ENCODE peak calls at places on chromosome 1, in ten cellular contexts. F, S, V, J, Z, C, Q, B, A and O are unnamed samples. For H3K4me1 and H3K36me3, the result is how much of the 10 kb centered on the place peaks cover.

GRCh38 chr1:186155594-186155993 is 219.5 kb downstream of the TPR start:
- DNase-seq in B (peak), J (peak), A (no peak), F (no peak), C (peak), S (no peak), V (peak), Z (no peak), Q (no peak), O (no peak)

GRCh38 chr1:168161459-168161858 is 17.3 kb upstream of the TIPRL start:
- DNase-seq in Q (no peak), Z (no peak), C (no peak), B (no peak), F (no peak), S (no peak), J (no peak), A (no peak), V (no peak), O (no peak)

GRCh38 chr1:43344267-43344666 is 6.6 kb downstream of the MPL start:
- DNase-seq in J (no peak), Z (no peak), A (no peak), Q (no peak), B (no peak), S (no peak), F (no peak), V (no peak), C (no peak), O (no peak)

GRCh38 chr1:150142083-150142482 is 7.6 kb upstream of the PLEKHO1 start:
- DNase-seq in B (no peak), F (no peak), C (no peak), J (no peak), A (no peak), V (no peak), S (no peak), Z (no peak), Q (no peak), O (no peak)

GRCh38 chr1:44249543-44249942 is 36.3 kb downstream of the DMAP1 start:
- DNase-seq in Q (no peak), C (no peak), V (no peak), J (peak), A (no peak), F (no peak), B (peak), S (no peak), Z (no peak), O (no peak)

GRCh38 chr1:108704501-108704900 is 8.2 kb upstream of the FNDC7 start:
- DNase-seq in B (peak), C (no peak), V (no peak), Q (no peak), J (no peak), A (no peak), F (no peak), Z (no peak), S (no peak), O (no peak)

GRCh38 chr1:75985827-75986226 is 53.6 kb upstream of the ASB17 start:
- DNase-seq in Z (no peak), B (no peak), S (no peak), Q (no peak), F (no peak), A (no peak), C (no peak), V (no peak), J (no peak), O (no peak)

GRCh38 chr1:71660417-71660816 is 579.6 kb upstream of the ZRANB2 start:
- DNase-seq in A (no peak), C (no peak), S (no peak), B (peak), Z (no peak), Q (no peak), V (no peak), F (no peak), J (no peak), O (no peak)

GRCh38 chr1:29993950-29994349 is 729.4 kb downstream of the MATN1 start:
- DNase-seq in F (no peak), C (no peak), B (no peak), V (no peak), Z (no peak), A (no peak), Q (no peak), J (no peak), S (no peak), O (no peak)

GRCh38 chr1:230855886-230856285 is 12.4 kb downstream of the C1orf198 start:
- DNase-seq in C (no peak), F (no peak), J (no peak), V (no peak), B (peak), Z (no peak), S (no peak), Q (no peak), A (no peak), O (no peak)

GRCh38 chr1:167435484-167435883 is 82.8 kb downstream of the CD247 start:
- DNase-seq in F (no peak), A (no peak), Q (peak), Z (no peak), C (no peak), B (no peak), V (peak), J (no peak), S (no peak), O (no peak)

GRCh38 chr1:12597792-12598191 is 20.2 kb downstream of the DHRS3 start:
- DNase-seq in S (no peak), V (no peak), A (no peak), Z (no peak), Q (peak), J (no peak), B (no peak), F (no peak), C (no peak), O (no peak)

GRCh38 chr1:66250483-66250882 is 283.5 kb upstream of the SGIP1 start:
- DNase-seq in C (no peak), Z (no peak), S (no peak), B (no peak), A (no peak), F (no peak), J (no peak), V (no peak), Q (no peak), O (no peak)

GRCh38 chr1:170864238-170864637 is 71.1 kb upstream of the MROH9 start:
- DNase-seq in V (no peak), C (no peak), S (no peak), A (no peak), B (peak), Z (no peak), Q (no peak), F (no peak), J (no peak), O (no peak)

GRCh38 chr1:234474375-234474774 is 4.6 kb downstream of the TARBP1 start:
- DNase-seq in Z (no peak), Q (no peak), J (no peak), V (no peak), S (no peak), F (no peak), B (no peak), A (no peak), C (no peak), O (no peak)

GRCh38 chr1:234477373-234478151 is 1.4 kb downstream of the TARBP1 start:
- DNase-seq in B (no peak), J (peak), F (no peak), C (no peak), A (no peak), V (peak), Q (no peak), Z (no peak), S (peak), O (no peak)

GRCh38 chr1:234476172-234476571 is 2.8 kb downstream of the TARBP1 start:
- DNase-seq in C (no peak), A (no peak), J (no peak), F (no peak), Q (no peak), S (no peak), B (no peak), Z (no peak), V (peak), O (no peak)

GRCh38 chr1:234475166-234475793 is 3.7 kb downstream of the TARBP1 start:
- DNase-seq in Q (no peak), B (no peak), Z (no peak), V (no peak), J (no peak), A (no peak), F (no peak), C (no peak), S (no peak), O (no peak)

DNA sequence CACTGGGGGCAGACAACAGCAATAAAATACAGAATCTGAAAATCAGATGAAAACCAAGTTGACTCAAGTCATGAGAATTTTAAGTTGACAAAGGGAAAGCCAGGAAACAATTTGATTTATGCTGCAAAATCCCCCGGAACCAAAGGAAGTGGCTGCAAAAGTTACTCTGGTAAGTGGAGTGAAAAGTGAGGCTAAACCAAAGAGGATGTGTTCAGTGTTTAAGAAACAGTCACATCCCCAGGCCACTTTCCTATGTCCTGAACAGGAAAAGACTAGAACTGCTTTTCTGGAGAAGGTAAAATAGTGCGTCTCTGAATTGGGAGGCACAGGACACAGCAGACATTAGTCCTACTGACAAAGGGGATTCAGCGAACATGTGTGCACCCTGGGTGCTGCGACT is 5.9 kb downstream of the TARBP1 start:
- DNase-seq in Q (no peak), F (no peak), Z (no peak), B (no peak), C (no peak), S (no peak), J (no peak), A (no peak), V (no peak), O (no peak)
- H3K4me3 ChIP-seq in Q (no peak), F (no peak), Z (no peak), B (no peak), C (no peak), S (no peak), J (no peak), A (no peak), V (no peak), O (no peak)

GRCh38 chr1:27527857-27528700 is 38.1 kb upstream of the WASF2 start:
- DNase-seq in A (peak), V (peak), Q (peak), C (peak), J (peak), S (peak), B (no peak), Z (no peak), F (no peak), O (peak)
- H3K4me1 ChIP-seq in A (half or more), V (under half), Q (under half), C (half or more), J (half or more), S (half or more), B (half or more), Z (half or more), F (under half), O (half or more)

GRCh38 chr1:50860256-50860655 is 99.8 kb downstream of the FAF1 start:
- DNase-seq in S (no peak), A (no peak), C (no peak), J (no peak), B (no peak), Z (no peak), F (no peak), V (no peak), Q (no peak), O (no peak)

GRCh38 chr1:50860702-50861101 is 99.4 kb downstream of the FAF1 start:
- DNase-seq in S (no peak), C (no peak), J (no peak), Z (no peak), F (no peak), A (no peak), Q (no peak), V (no peak), B (no peak), O (no peak)

GRCh38 chr1:50857702-50858101 is 102.4 kb downstream of the FAF1 start:
- DNase-seq in Z (no peak), F (no peak), B (no peak), V (no peak), C (no peak), J (no peak), Q (no peak), S (no peak), A (no peak), O (no peak)

GRCh38 chr1:50858761-50859160 is 101.3 kb downstream of the FAF1 start:
- DNase-seq in B (peak), V (no peak), A (no peak), F (no peak), Z (no peak), Q (no peak), J (no peak), S (no peak), C (no peak), O (no peak)

GRCh38 chr1:50859657-50860056 is 100.4 kb downstream of the FAF1 start:
- DNase-seq in Q (no peak), C (no peak), J (no peak), S (no peak), F (no peak), Z (no peak), V (no peak), B (no peak), A (no peak), O (no peak)
- H3K36me3 ChIP-seq in Q (under half), C (under half), J (under half), S (under half), F (under half), Z (under half), V (under half), B (under half), A (under half), O (under half)

GRCh38 chr1:213652109-213652508 is 335.7 kb upstream of the PROX1 start:
- DNase-seq in C (no peak), A (no peak), J (no peak), V (no peak), Q (no peak), Z (no peak), B (no peak), S (no peak), F (no peak), O (no peak)
- H3K4me3 ChIP-seq in C (no peak), A (no peak), J (no peak), V (no peak), Q (no peak), Z (no peak), B (no peak), S (no peak), F (no peak), O (no peak)

DNA sequence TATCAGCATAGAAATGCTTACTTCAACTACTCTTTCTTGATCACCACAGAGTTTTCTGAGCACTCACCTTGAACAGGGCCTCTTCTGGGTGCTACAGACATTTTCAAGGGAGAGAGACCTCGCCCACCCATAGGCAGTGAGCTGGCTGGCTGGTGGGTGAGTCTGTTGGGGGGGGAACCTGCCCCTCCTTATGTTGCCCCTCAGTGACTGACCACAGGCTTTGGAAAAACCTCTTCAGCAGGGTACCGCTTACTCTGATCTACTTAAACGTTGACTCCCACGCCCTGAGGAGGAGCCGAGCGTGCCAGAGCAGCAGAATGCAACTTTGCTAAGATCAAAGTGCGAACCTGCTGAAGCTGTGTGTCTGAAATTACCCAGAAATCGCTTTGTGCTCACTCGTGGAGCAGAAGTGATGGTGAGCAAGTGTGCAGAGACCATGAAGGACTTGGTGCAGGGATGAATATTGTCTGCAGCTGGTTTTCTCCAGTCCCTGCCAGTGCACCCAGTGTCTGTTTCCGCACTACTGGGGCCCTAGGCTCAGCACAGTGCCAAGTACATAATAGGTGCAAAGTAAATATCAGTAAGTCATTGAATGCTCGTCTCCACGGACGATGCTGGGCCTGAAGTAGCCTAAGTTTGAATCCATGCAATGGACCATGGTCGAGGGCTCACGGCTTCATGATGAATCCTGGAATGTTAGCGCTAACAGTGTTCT is 158.7 kb upstream of the IRF2BP2 start:
- DNase-seq in F (no peak), C (peak), Q (peak), S (no peak), A (no peak), J (no peak), Z (no peak), V (no peak), B (no peak), O (peak)
- H3K4me1 ChIP-seq in F (under half), C (under half), Q (under half), S (under half), A (half or more), J (under half), Z (under half), V (under half), B (under half), O (half or more)

DNA sequence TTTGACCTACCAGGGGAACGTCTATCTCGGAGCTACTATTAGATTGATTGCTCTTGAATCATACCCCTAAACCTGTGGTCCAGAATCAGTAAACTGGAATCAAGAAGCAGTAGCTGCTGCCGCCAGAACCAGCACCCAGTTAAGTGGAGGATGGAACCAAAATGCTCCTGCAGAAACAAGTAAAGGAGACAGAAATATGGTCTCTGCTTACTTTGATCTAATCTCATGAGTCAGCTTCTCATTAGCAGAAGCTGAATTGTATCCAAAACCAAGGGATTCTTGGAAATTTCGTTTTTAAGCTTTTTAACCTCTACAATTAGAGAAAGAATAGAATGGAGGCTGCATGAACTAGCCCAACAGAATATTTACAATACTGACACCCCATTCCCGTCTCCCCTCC is 42.6 kb upstream of the PIGV start:
- DNase-seq in B (peak), J (no peak), Z (no peak), Q (no peak), S (no peak), C (no peak), A (no peak), V (no peak), F (no peak), O (no peak)
- H3K36me3 ChIP-seq in B (under half), J (under half), Z (under half), Q (under half), S (under half), C (under half), A (under half), V (half or more), F (half or more), O (under half)

DNA sequence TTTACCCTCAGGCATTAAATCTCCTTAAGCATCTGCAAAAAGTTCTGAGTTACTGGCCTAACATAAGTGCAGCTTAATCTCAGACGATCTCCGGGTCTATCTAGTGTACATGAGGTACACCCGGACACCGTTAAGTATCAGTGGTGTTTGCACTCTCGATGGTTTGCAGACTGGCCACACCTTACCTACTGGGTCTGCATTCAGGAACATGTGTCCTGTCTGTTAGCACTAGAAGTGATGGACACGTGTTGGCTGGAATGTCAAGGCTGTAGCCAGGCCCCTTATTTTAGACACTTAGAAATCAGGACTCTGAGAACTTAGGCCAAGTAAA is 783 bp upstream of the AGL start:
- DNase-seq in B (no peak), Z (no peak), V (peak), F (peak), S (no peak), A (no peak), Q (peak), J (no peak), C (no peak), O (no peak)
- H3K4me3 ChIP-seq in B (peak), Z (peak), V (peak), F (peak), S (no peak), A (peak), Q (peak), J (peak), C (peak), O (peak)

DNA sequence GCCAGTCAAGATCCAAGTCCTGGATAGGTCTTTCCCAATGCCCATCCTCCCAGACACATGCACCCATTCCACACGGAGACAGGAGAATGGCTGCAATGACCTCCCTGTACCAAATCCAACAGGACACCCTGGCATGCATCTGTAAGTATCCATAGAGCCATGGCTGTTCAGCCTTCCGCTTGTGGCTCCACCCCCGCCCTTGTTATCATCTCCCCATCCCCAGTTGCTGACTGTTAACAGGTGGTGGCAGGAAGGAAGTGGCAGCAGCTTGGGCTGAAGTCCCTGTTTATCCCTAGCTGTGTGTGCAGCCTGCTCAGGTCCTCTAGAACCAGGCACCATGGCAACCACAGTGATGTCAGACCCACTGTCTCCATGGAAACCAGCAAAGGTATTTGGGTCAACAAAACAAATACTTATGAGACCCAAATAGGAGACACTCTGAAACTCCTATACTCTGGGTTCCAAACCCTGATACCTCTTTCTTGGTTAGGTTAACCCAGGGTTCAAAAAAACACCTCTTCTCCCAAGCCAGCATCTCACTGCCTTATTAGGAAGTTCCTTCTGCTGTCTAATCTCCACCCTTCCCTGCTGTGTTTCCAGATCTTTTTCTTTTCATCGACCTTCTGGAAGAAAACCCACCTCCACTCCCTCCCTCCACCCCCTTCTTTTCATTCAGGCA is 721 bp downstream of the PBXIP1 start:
- DNase-seq in A (peak), F (peak), Q (peak), Z (peak), V (peak), B (peak), S (peak), J (peak), C (peak), O (peak)
- H3K4me1 ChIP-seq in A (half or more), F (half or more), Q (under half), Z (under half), V (half or more), B (under half), S (under half), J (under half), C (half or more), O (half or more)